ENCODE peak calls at places on chromosomes 2 and 18, in five cellular contexts. V, W, A, R and U are unnamed samples.

GRCh38 chr2:206274434-206275273 is at the start of gene ZDBF2:
- DNase-seq in V (peak; percentile 81), W (peak; percentile 79), A (peak; percentile 68), R (peak; percentile 66), U (peak; percentile 17)

GRCh38 chr2:130251520-130251864 is 53.3 kb upstream of the TUBA3E start:
- DNase-seq in V (no peak), W (peak; percentile 19), A (no peak), R (no peak), U (no peak)

GRCh38 chr18:75206637-75207297 is 2.2 kb downstream of the PTGR3 start:
- DNase-seq in V (no peak), W (no peak), A (no peak), R (no peak), U (no peak)

GRCh38 chr2:154697422-154698237 is 865 bp upstream of the KCNJ3 start:
- DNase-seq in V (no peak), W (peak; percentile 0), A (peak; percentile 15), R (no peak), U (no peak)

GRCh38 chr2:187774551-187775071 is 220.4 kb upstream of the TFPI start:
- DNase-seq in V (peak; percentile 62), W (peak; percentile 51), A (no peak), R (no peak), U (peak; percentile 86)

GRCh38 chr18:57004366-57005121 is 142.3 kb upstream of the BOD1L2 start:
- DNase-seq in V (peak; percentile 76), W (peak; percentile 60), A (no peak), R (peak; percentile 20), U (peak; percentile 51)

GRCh38 chr2:100580474-100581264 is 17.9 kb downstream of the PDCL3 start:
- DNase-seq in V (no peak), W (no peak), A (no peak), R (no peak), U (no peak)

GRCh38 chr2:119252186-119253113 is 28.8 kb downstream of the STEAP3 start:
- DNase-seq in V (peak; percentile 97), W (peak; percentile 89), A (peak; percentile 61), R (peak; percentile 89), U (peak; percentile 97)

GRCh38 chr2:63192169-63192888 is 141.7 kb downstream of the OTX1 start:
- DNase-seq in V (no peak), W (no peak), A (no peak), R (no peak), U (no peak)

DNA sequence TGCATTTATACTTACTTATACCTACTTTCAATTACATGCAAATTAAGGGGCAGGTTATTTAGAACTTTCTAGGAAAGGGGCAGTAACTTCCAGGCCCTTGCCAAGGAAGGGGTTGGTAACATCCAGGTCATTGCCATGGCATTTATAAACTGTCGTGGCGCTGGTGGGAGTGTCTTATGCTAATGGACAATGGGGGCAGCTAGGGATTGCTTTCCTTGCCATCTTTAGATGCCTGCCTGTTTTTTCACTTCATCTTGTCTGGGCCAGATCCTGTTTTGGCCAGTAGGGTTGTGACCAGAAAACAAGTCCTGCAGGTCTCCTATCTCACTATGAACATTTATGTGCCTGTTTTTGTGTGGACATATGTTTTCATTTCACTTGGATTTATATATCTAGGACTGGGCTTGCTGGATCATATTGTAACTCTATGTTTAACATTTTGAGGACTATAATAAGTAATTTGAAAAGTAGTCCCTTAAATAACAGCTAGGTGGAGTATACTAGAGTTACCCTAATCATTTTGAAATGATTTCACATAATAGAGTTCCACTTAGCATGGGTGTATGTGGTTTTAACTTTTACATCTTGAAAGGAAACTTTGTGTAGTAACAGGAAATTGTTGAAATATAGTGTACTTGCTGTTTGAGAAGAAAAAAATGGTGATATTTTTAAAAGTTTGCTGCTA is 56.1 kb downstream of the LCLAT1 start:
- DNase-seq in V (no peak), W (peak; percentile 40), A (no peak), R (no peak), U (no peak)
- TF ChIP-seq CTCF in V (peak; percentile 19), W (no peak), A (peak; percentile 46), R (peak; percentile 23), U (peak; percentile 63)

GRCh38 chr2:140808816-140809215 is 1322.0 kb downstream of the LRP1B start:
- DNase-seq in V (no peak), W (no peak), A (no peak), R (peak; percentile 32), U (no peak)
- TF ChIP-seq CTCF in V (no peak), W (no peak), A (peak; percentile 28), R (peak; percentile 20), U (no peak)

DNA sequence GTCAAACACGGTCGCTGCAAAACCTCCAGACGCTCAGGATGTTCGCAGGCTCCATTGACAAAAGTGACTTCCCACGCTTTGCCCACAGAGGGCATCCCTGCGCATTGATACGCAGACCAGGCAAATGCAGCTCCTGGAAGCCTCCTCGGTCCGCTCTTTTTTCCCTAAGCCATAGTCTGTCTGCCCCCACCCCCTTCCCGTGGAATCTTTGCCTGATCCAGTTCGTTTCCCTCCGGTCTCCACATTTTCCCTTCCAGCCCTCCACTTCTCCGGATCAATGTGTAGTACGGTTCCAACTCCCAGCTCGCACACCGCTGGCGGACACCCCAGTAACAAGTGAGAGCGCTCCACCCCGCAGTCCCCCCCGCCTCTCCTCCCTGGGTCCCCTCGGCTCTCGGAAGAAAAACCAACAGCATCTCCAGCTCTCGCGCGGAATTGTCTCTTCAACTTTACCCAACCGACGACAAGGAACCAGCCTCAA is at the start of gene DCC:
- DNase-seq in V (peak; percentile 45), W (peak; percentile 71), A (peak; percentile 4), R (peak; percentile 77), U (no peak)
- TF ChIP-seq CTCF in V (peak; percentile 28), W (peak; percentile 18), A (peak; percentile 27), R (peak; percentile 44), U (no peak)

DNA sequence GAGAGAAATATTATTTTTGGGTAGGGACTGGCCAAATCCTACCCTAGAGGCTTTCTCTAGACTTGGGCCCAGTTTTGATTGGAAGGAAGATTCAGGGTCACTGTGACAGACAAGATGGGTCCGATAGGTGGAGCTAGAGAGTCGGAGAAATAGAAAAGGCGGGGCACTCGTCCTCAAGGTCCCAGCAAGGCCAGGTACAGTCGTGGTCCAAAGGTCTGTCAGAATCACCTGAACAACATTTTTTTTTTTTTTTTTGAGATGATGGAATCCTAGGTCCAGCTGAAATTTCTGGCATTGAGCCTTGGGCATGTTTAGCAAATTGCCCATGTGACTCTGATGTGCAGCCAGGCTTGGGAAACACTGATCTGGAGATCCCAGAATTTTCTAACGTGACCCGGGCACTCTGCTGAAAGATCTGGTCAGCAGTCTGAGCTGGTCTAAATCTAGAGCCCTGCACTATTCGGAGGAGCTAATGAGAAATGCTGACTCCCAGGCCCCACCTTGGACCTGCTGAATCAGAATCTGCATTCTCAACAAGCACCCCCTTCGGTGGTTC is 23.0 kb upstream of the NTSR2 start:
- DNase-seq in V (peak; percentile 51), W (peak; percentile 72), A (peak; percentile 55), R (peak; percentile 76), U (peak; percentile 41)
- TF ChIP-seq CTCF in V (peak; percentile 78), W (peak; percentile 87), A (peak; percentile 93), R (peak; percentile 88), U (peak; percentile 87)

DNA sequence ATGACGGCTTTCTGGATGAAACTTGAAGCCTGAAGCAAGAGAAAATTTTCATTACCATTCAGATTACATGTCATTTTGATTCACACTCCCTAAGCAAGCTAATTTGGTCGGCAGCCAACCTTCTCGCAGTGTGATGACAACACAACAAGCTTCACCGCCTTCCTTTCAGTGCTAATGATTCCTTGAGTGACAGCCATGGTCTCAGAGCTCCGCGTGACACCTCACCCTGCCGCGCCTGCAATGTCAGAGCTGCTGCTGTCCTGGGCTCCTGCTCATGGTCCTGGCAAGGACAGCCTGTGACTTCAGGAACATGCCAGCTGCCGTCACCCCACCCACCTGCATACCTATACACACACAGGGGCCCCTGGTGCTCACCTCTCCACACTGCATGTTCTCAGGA is 946.6 kb upstream of the SOX11 start:
- DNase-seq in V (no peak), W (no peak), A (no peak), R (no peak), U (no peak)
- TF ChIP-seq CTCF in V (no peak), W (no peak), A (no peak), R (no peak), U (no peak)

GRCh38 chr18:904135-905090 is at the start of gene ADCYAP1:
- DNase-seq in V (no peak), W (no peak), A (no peak), R (peak; percentile 26), U (no peak)
- TF ChIP-seq CTCF in V (no peak), W (no peak), A (no peak), R (no peak), U (no peak)

GRCh38 chr18:33605250-33605649 is 27.2 kb downstream of the ASXL3 start:
- DNase-seq in V (no peak), W (no peak), A (no peak), R (no peak), U (no peak)

GRCh38 chr18:33603434-33603833 is 25.4 kb downstream of the ASXL3 start:
- DNase-seq in V (no peak), W (no peak), A (no peak), R (no peak), U (no peak)

GRCh38 chr18:33600846-33601245 is 22.8 kb downstream of the ASXL3 start:
- DNase-seq in V (no peak), W (no peak), A (no peak), R (no peak), U (no peak)

GRCh38 chr18:33611525-33612135 is 33.6 kb downstream of the ASXL3 start:
- DNase-seq in V (no peak), W (peak; percentile 45), A (no peak), R (no peak), U (no peak)

DNA sequence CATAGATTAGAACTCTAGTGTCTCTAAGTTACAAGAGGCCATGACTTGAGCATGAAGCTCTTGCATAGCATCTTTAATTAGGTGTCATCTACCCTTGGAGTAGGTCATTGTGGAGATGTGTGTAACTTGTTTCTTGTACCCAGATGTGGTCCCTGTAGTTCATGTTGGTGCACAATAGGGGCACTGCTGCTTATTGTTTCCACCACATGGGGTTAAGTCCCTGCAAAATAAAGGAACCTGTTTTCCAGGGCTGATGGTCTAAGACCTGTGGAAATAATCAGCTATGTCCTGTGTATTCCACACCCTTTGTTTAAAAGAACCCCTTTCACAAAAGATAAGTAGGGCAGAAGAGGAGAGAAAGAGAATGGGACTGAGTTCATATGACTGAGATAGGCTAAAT is 28.6 kb downstream of the ASXL3 start:
- DNase-seq in V (no peak), W (no peak), A (no peak), R (peak; percentile 2), U (no peak)
- TF ChIP-seq CTCF in V (no peak), W (no peak), A (no peak), R (no peak), U (no peak)